ENCODE peak calls at places on chromosomes 11 and 22, in nine cellular contexts. U is GM13977; Y is activated naive CD8-positive, alpha-beta T cell treated with anti-CD3 and anti-CD28 coated beads, Interleukin-2, amount 10 ng/mL, durations not matched to agents 7 days and 5 days; T is stimulated activated CD4-positive, alpha-beta T cell treated with anti-CD3 and anti-CD28 coated beads, Interleukin-1b, Interleukin-23, amount 100 ng/mL, for 24 hours; M is hepatic stellate cell; N is fibroblast of the aortic adventitia; B is activated CD4-positive, alpha-beta T cell treated with anti-CD3 and anti-CD28 coated beads for 24 hours; F is stimulated activated CD8-positive, alpha-beta memory T cell treated with anti-CD3 and anti-CD28 coated beads, Interleukin-2, amount 100 ng/mL, for 48 hours; W is T follicular helper cell. H is an unnamed sample.
A peak's percentile ranks its signal among the peaks of the same experiment; 100 is the strongest.

GRCh38 chr11:132337819-132338416 is 967.5 kb downstream of the NTM start:
- DNase-seq in U (no peak), Y (no peak), T (no peak), M (no peak), N (no peak), B (no peak), F (no peak), W (no peak), H (no peak)

GRCh38 chr11:44563716-44564115 is 1.7 kb upstream of the CD82 start:
- DNase-seq in U (no peak), Y (no peak), T (no peak), M (no peak), N (peak; percentile 39), B (no peak), F (no peak), W (no peak), H (no peak)

GRCh38 chr11:62392944-62393628 is 25.7 kb upstream of the SCGB1A1 start:
- DNase-seq in U (peak; percentile 38), Y (no peak), T (no peak), M (no peak), N (no peak), B (no peak), F (no peak), W (no peak), H (peak; percentile 33)

GRCh38 chr22:50141891-50142363 is 28.6 kb upstream of the PANX2 start:
- DNase-seq in U (no peak), Y (no peak), T (no peak), M (peak; percentile 38), N (no peak), B (no peak), F (no peak), W (no peak), H (no peak)

GRCh38 chr11:14927146-14927545 is 35.1 kb upstream of the CYP2R1 start:
- DNase-seq in U (no peak), Y (no peak), T (no peak), M (no peak), N (no peak), B (no peak), F (no peak), W (no peak), H (no peak)

GRCh38 chr11:111602865-111603632 is 800 bp downstream of the SIK2 start:
- DNase-seq in U (peak; percentile 32), Y (no peak), T (no peak), M (peak; percentile 54), N (peak; percentile 49), B (peak; percentile 7), F (no peak), W (peak; percentile 4), H (peak; percentile 1)

GRCh38 chr22:25160120-25160996 is 39.3 kb upstream of the CRYBB3 start:
- DNase-seq in U (no peak), Y (no peak), T (no peak), M (no peak), N (no peak), B (no peak), F (no peak), W (no peak), H (no peak)

GRCh38 chr22:36443198-36443770 is 38.2 kb downstream of the TXN2 start:
- DNase-seq in U (no peak), Y (no peak), T (no peak), M (no peak), N (no peak), B (no peak), F (no peak), W (no peak), H (no peak)

GRCh38 chr22:23130697-23131096 is 11.1 kb downstream of the RSPH14 start:
- DNase-seq in U (no peak), Y (no peak), T (no peak), M (no peak), N (no peak), B (no peak), F (no peak), W (no peak), H (no peak)

GRCh38 chr22:25929479-25929878 is 187.5 kb downstream of the MYO18B start:
- DNase-seq in U (no peak), Y (no peak), T (no peak), M (no peak), N (no peak), B (no peak), F (no peak), W (no peak), H (no peak)

GRCh38 chr11:8263109-8263768 is 439 bp downstream of the LMO1 start:
- DNase-seq in U (no peak), Y (no peak), T (no peak), M (no peak), N (no peak), B (no peak), F (no peak), W (no peak), H (no peak)

GRCh38 chr11:103673773-103674172 is 362.7 kb upstream of the DDI1 start:
- DNase-seq in U (no peak), Y (no peak), T (no peak), M (peak; percentile 6), N (peak; percentile 66), B (no peak), F (no peak), W (no peak), H (no peak)

GRCh38 chr11:113504071-113504470 is 28.9 kb upstream of the DRD2 start:
- DNase-seq in U (no peak), Y (no peak), T (no peak), M (no peak), N (no peak), B (no peak), F (no peak), W (no peak), H (no peak)

GRCh38 chr22:40487663-40488249 is 117.4 kb downstream of the SGSM3 start:
- DNase-seq in U (peak; percentile 55), Y (no peak), T (no peak), M (peak; percentile 31), N (peak; percentile 53), B (no peak), F (no peak), W (no peak), H (no peak)

GRCh38 chr22:23274891-23275694 is 94.8 kb downstream of the BCR start:
- DNase-seq in U (no peak), Y (no peak), T (no peak), M (no peak), N (no peak), B (no peak), F (no peak), W (no peak), H (no peak)

GRCh38 chr11:81839016-81839415 is 894.6 kb downstream of the FAM181B start:
- DNase-seq in U (no peak), Y (no peak), T (no peak), M (no peak), N (no peak), B (no peak), F (no peak), W (no peak), H (no peak)

GRCh38 chr11:27694992-27695391 is 5.3 kb downstream of the BDNF start:
- DNase-seq in U (no peak), Y (no peak), T (no peak), M (no peak), N (peak; percentile 76), B (no peak), F (no peak), W (no peak), H (peak; percentile 44)

GRCh38 chr11:57649826-57650738 is at the start of gene YPEL4:
- DNase-seq in U (peak; percentile 49), Y (peak; percentile 61), T (peak; percentile 26), M (peak; percentile 88), N (peak; percentile 76), B (peak; percentile 40), F (no peak), W (peak; percentile 66), H (peak; percentile 60)

GRCh38 chr11:69912161-69912910 is 93.1 kb upstream of the FGF3 start:
- DNase-seq in U (no peak), Y (peak; percentile 30), T (no peak), M (no peak), N (no peak), B (no peak), F (no peak), W (no peak), H (no peak)

GRCh38 chr11:10373340-10373739 is 68.5 kb downstream of the ADM start:
- DNase-seq in U (no peak), Y (no peak), T (no peak), M (no peak), N (peak; percentile 41), B (no peak), F (no peak), W (no peak), H (no peak)

GRCh38 chr11:70078095-70078795 is at the start of gene ANO1:
- DNase-seq in U (no peak), Y (no peak), T (no peak), M (peak; percentile 64), N (no peak), B (no peak), F (no peak), W (no peak), H (no peak)

GRCh38 chr11:958101-958500 is 32.4 kb downstream of the AP2A2 start:
- DNase-seq in U (no peak), Y (no peak), T (no peak), M (no peak), N (no peak), B (no peak), F (no peak), W (no peak), H (no peak)

GRCh38 chr11:30282289-30282631 is 40.6 kb upstream of the ARL14EP start:
- DNase-seq in U (no peak), Y (peak; percentile 70), T (no peak), M (no peak), N (no peak), B (peak; percentile 1), F (peak; percentile 14), W (no peak), H (peak; percentile 33)

GRCh38 chr22:27639180-27640086 is 162.1 kb downstream of the MN1 start:
- DNase-seq in U (no peak), Y (no peak), T (no peak), M (no peak), N (no peak), B (no peak), F (no peak), W (no peak), H (no peak)

GRCh38 chr11:80521592-80521991 is 1080.8 kb upstream of the TENM4 start:
- DNase-seq in U (no peak), Y (no peak), T (no peak), M (no peak), N (no peak), B (no peak), F (no peak), W (no peak), H (peak; percentile 26)

GRCh38 chr11:74090701-74091100 is 80.1 kb downstream of the C2CD3 start:
- DNase-seq in U (no peak), Y (no peak), T (no peak), M (no peak), N (peak; percentile 15), B (no peak), F (no peak), W (no peak), H (no peak)

GRCh38 chr22:38177926-38178604 is 3.6 kb downstream of the PLA2G6 start:
- DNase-seq in U (no peak), Y (no peak), T (no peak), M (peak; percentile 86), N (peak; percentile 89), B (no peak), F (no peak), W (no peak), H (peak; percentile 86)

GRCh38 chr11:111419181-111419580 is 40.1 kb upstream of the POU2AF1 start:
- DNase-seq in U (no peak), Y (no peak), T (no peak), M (no peak), N (no peak), B (no peak), F (no peak), W (no peak), H (no peak)

GRCh38 chr11:33687733-33688479 is 12.7 kb downstream of the C11orf91 start:
- DNase-seq in U (peak; percentile 51), Y (no peak), T (no peak), M (peak; percentile 44), N (peak; percentile 85), B (no peak), F (no peak), W (no peak), H (peak; percentile 87)

GRCh38 chr11:35030716-35031213 is 108.2 kb upstream of the CD44 start:
- DNase-seq in U (no peak), Y (no peak), T (no peak), M (peak; percentile 59), N (peak; percentile 83), B (no peak), F (no peak), W (no peak), H (peak; percentile 99)

GRCh38 chr11:66857234-66857926 is 516 bp downstream of the LRFN4 start:
- DNase-seq in U (peak; percentile 79), Y (no peak), T (no peak), M (no peak), N (no peak), B (no peak), F (no peak), W (no peak), H (no peak)